ENCODE peak calls at places on chromosomes 7 and 10, in five cellular contexts. One of them, this sample, is unnamed.

GRCh38 chr7:79489371-79489770 is 35.9 kb upstream of the MAGI2 start:
- DNase-seq in dermis microvascular lymphatic vessel endothelial cell: no peak
- DNase-seq in Right ventricle myocardium superior: no peak
- DNase-seq in tibial nerve: no peak
- DNase-seq in BJ: no peak
- DNase-seq in this sample: no peak

GRCh38 chr7:70434376-70434775 is 697.6 kb upstream of the GALNT17 start:
- DNase-seq in Right ventricle myocardium superior: no peak
- DNase-seq in tibial nerve: no peak
- DNase-seq in BJ: no peak
- DNase-seq in dermis microvascular lymphatic vessel endothelial cell: no peak
- DNase-seq in this sample: no peak

GRCh38 chr7:50721160-50721559 is 61.5 kb downstream of the GRB10 start:
- DNase-seq in dermis microvascular lymphatic vessel endothelial cell: peak
- DNase-seq in tibial nerve: no peak
- DNase-seq in BJ: no peak
- DNase-seq in Right ventricle myocardium superior: no peak
- DNase-seq in this sample: no peak

GRCh38 chr7:148699024-148699771 is 495 bp downstream of the CUL1 start:
- DNase-seq in Right ventricle myocardium superior: peak
- DNase-seq in BJ: no peak
- DNase-seq in dermis microvascular lymphatic vessel endothelial cell: peak
- DNase-seq in tibial nerve: peak
- DNase-seq in this sample: no peak

GRCh38 chr10:44801383-44802327 is 109.5 kb upstream of the TMEM72 start:
- DNase-seq in dermis microvascular lymphatic vessel endothelial cell: peak
- DNase-seq in tibial nerve: peak
- DNase-seq in BJ: peak
- DNase-seq in Right ventricle myocardium superior: peak
- DNase-seq in this sample: peak

GRCh38 chr7:2376351-2377154 is 21.9 kb downstream of the EIF3B start:
- DNase-seq in BJ: no peak
- DNase-seq in tibial nerve: no peak
- DNase-seq in Right ventricle myocardium superior: no peak
- DNase-seq in dermis microvascular lymphatic vessel endothelial cell: no peak
- DNase-seq in this sample: no peak

GRCh38 chr10:13099666-13100348 is at the start of gene OPTN:
- DNase-seq in BJ: no peak
- DNase-seq in tibial nerve: peak
- DNase-seq in Right ventricle myocardium superior: peak
- DNase-seq in dermis microvascular lymphatic vessel endothelial cell: peak
- DNase-seq in this sample: peak

GRCh38 chr7:148173296-148173695 is 417.3 kb upstream of the C7orf33 start:
- DNase-seq in dermis microvascular lymphatic vessel endothelial cell: no peak
- DNase-seq in BJ: no peak
- DNase-seq in tibial nerve: no peak
- DNase-seq in Right ventricle myocardium superior: no peak
- DNase-seq in this sample: no peak

GRCh38 chr10:123911866-123912265 is 20.3 kb upstream of the CPXM2 start:
- DNase-seq in BJ: no peak
- DNase-seq in dermis microvascular lymphatic vessel endothelial cell: no peak
- DNase-seq in Right ventricle myocardium superior: no peak
- DNase-seq in tibial nerve: no peak
- DNase-seq in this sample: no peak

GRCh38 chr10:114507449-114507848 is 103.1 kb upstream of the AFAP1L2 start:
- DNase-seq in tibial nerve: no peak
- DNase-seq in dermis microvascular lymphatic vessel endothelial cell: peak
- DNase-seq in Right ventricle myocardium superior: peak
- DNase-seq in BJ: no peak
- DNase-seq in this sample: no peak

GRCh38 chr10:112471878-112472487 is 25.0 kb downstream of the VTI1A start:
- DNase-seq in dermis microvascular lymphatic vessel endothelial cell: peak
- DNase-seq in BJ: no peak
- DNase-seq in tibial nerve: no peak
- DNase-seq in Right ventricle myocardium superior: no peak
- DNase-seq in this sample: no peak

GRCh38 chr10:62560207-62560819 is 186.1 kb downstream of the ZNF365 start:
- DNase-seq in BJ: no peak
- DNase-seq in dermis microvascular lymphatic vessel endothelial cell: no peak
- DNase-seq in tibial nerve: peak
- DNase-seq in Right ventricle myocardium superior: no peak
- DNase-seq in this sample: no peak

GRCh38 chr7:157397751-157398691 is 61.2 kb downstream of the DNAJB6 start:
- DNase-seq in Right ventricle myocardium superior: peak
- DNase-seq in tibial nerve: no peak
- DNase-seq in dermis microvascular lymphatic vessel endothelial cell: peak
- DNase-seq in BJ: peak
- DNase-seq in this sample: no peak

GRCh38 chr10:29858352-29859267 is 200.8 kb downstream of the JCAD start:
- DNase-seq in dermis microvascular lymphatic vessel endothelial cell: peak
- DNase-seq in BJ: peak
- DNase-seq in tibial nerve: no peak
- DNase-seq in Right ventricle myocardium superior: peak
- DNase-seq in this sample: peak

GRCh38 chr10:48506147-48506917 is 98.5 kb downstream of the ARHGAP22 start:
- DNase-seq in BJ: no peak
- DNase-seq in dermis microvascular lymphatic vessel endothelial cell: peak
- DNase-seq in tibial nerve: no peak
- DNase-seq in Right ventricle myocardium superior: no peak
- DNase-seq in this sample: no peak

GRCh38 chr10:114297136-114297705 is 58.2 kb downstream of the VWA2 start:
- DNase-seq in dermis microvascular lymphatic vessel endothelial cell: no peak
- DNase-seq in BJ: no peak
- DNase-seq in Right ventricle myocardium superior: no peak
- DNase-seq in tibial nerve: no peak
- DNase-seq in this sample: no peak

GRCh38 chr10:128068398-128069285 is 57.6 kb downstream of the MKI67 start:
- DNase-seq in tibial nerve: no peak
- DNase-seq in Right ventricle myocardium superior: no peak
- DNase-seq in BJ: no peak
- DNase-seq in dermis microvascular lymphatic vessel endothelial cell: no peak
- DNase-seq in this sample: no peak

GRCh38 chr7:31133497-31133896 is 81.4 kb downstream of the ADCYAP1R1 start:
- DNase-seq in dermis microvascular lymphatic vessel endothelial cell: no peak
- DNase-seq in tibial nerve: no peak
- DNase-seq in BJ: no peak
- DNase-seq in Right ventricle myocardium superior: no peak
- DNase-seq in this sample: no peak

GRCh38 chr7:75691793-75692543 is 46.8 kb downstream of the HIP1 start:
- DNase-seq in tibial nerve: no peak
- DNase-seq in Right ventricle myocardium superior: no peak
- DNase-seq in dermis microvascular lymphatic vessel endothelial cell: peak
- DNase-seq in BJ: no peak
- DNase-seq in this sample: no peak

GRCh38 chr7:151705744-151706567 is 171.0 kb downstream of the PRKAG2 start:
- DNase-seq in tibial nerve: no peak
- DNase-seq in BJ: no peak
- DNase-seq in Right ventricle myocardium superior: peak
- DNase-seq in dermis microvascular lymphatic vessel endothelial cell: peak
- DNase-seq in this sample: no peak

GRCh38 chr7:44259547-44260457 is 59.0 kb downstream of the YKT6 start:
- DNase-seq in dermis microvascular lymphatic vessel endothelial cell: peak
- DNase-seq in tibial nerve: peak
- DNase-seq in BJ: peak
- DNase-seq in Right ventricle myocardium superior: peak
- DNase-seq in this sample: peak

GRCh38 chr10:124677871-124678565 is 66.2 kb downstream of the FAM53B start:
- DNase-seq in Right ventricle myocardium superior: peak
- DNase-seq in BJ: no peak
- DNase-seq in dermis microvascular lymphatic vessel endothelial cell: no peak
- DNase-seq in tibial nerve: no peak
- DNase-seq in this sample: no peak

GRCh38 chr10:128373831-128374230 is 247.6 kb upstream of the MKI67 start:
- DNase-seq in BJ: no peak
- DNase-seq in dermis microvascular lymphatic vessel endothelial cell: no peak
- DNase-seq in tibial nerve: no peak
- DNase-seq in Right ventricle myocardium superior: no peak
- DNase-seq in this sample: no peak

GRCh38 chr10:62554632-62555199 is 180.5 kb downstream of the ZNF365 start:
- DNase-seq in BJ: peak
- DNase-seq in tibial nerve: no peak
- DNase-seq in Right ventricle myocardium superior: no peak
- DNase-seq in dermis microvascular lymphatic vessel endothelial cell: peak
- DNase-seq in this sample: no peak

GRCh38 chr7:20193242-20193777 is 23.9 kb downstream of the MACC1 start:
- DNase-seq in BJ: no peak
- DNase-seq in tibial nerve: no peak
- DNase-seq in Right ventricle myocardium superior: no peak
- DNase-seq in dermis microvascular lymphatic vessel endothelial cell: peak
- DNase-seq in this sample: no peak

GRCh38 chr10:106577266-106577665 is 587.2 kb downstream of the SORCS1 start:
- DNase-seq in tibial nerve: no peak
- DNase-seq in BJ: no peak
- DNase-seq in dermis microvascular lymphatic vessel endothelial cell: no peak
- DNase-seq in Right ventricle myocardium superior: no peak
- DNase-seq in this sample: no peak

GRCh38 chr10:45432113-45432512 is 58.1 kb downstream of the ALOX5 start:
- DNase-seq in BJ: no peak
- DNase-seq in tibial nerve: no peak
- DNase-seq in dermis microvascular lymphatic vessel endothelial cell: no peak
- DNase-seq in Right ventricle myocardium superior: no peak
- DNase-seq in this sample: no peak

GRCh38 chr7:50857804-50858203 is 75.1 kb upstream of the GRB10 start:
- DNase-seq in tibial nerve: no peak
- DNase-seq in Right ventricle myocardium superior: peak
- DNase-seq in BJ: no peak
- DNase-seq in dermis microvascular lymphatic vessel endothelial cell: no peak
- DNase-seq in this sample: no peak

GRCh38 chr7:42730621-42731020 is 181.2 kb downstream of the C7orf25 start:
- DNase-seq in tibial nerve: no peak
- DNase-seq in dermis microvascular lymphatic vessel endothelial cell: no peak
- DNase-seq in Right ventricle myocardium superior: no peak
- DNase-seq in BJ: no peak
- DNase-seq in this sample: no peak

GRCh38 chr7:143308632-143309031 is 7.3 kb upstream of the CLCN1 start:
- DNase-seq in dermis microvascular lymphatic vessel endothelial cell: no peak
- DNase-seq in BJ: no peak
- DNase-seq in Right ventricle myocardium superior: no peak
- DNase-seq in tibial nerve: no peak
- DNase-seq in this sample: no peak

GRCh38 chr7:28662236-28662635 is 249.9 kb downstream of the CREB5 start:
- DNase-seq in tibial nerve: no peak
- DNase-seq in Right ventricle myocardium superior: no peak
- DNase-seq in BJ: no peak
- DNase-seq in dermis microvascular lymphatic vessel endothelial cell: no peak
- DNase-seq in this sample: no peak

GRCh38 chr7:20831976-20832375 is 45.3 kb upstream of the SP8 start:
- DNase-seq in tibial nerve: no peak
- DNase-seq in dermis microvascular lymphatic vessel endothelial cell: no peak
- DNase-seq in Right ventricle myocardium superior: no peak
- DNase-seq in BJ: no peak
- DNase-seq in this sample: no peak

GRCh38 chr10:36424377-36424971 is 700.9 kb upstream of the ANKRD30A start:
- DNase-seq in BJ: no peak
- DNase-seq in tibial nerve: no peak
- DNase-seq in Right ventricle myocardium superior: no peak
- DNase-seq in dermis microvascular lymphatic vessel endothelial cell: no peak
- DNase-seq in this sample: no peak

GRCh38 chr7:132251327-132251659 is 325.0 kb downstream of the PLXNA4 start:
- DNase-seq in dermis microvascular lymphatic vessel endothelial cell: no peak
- DNase-seq in BJ: no peak
- DNase-seq in Right ventricle myocardium superior: peak
- DNase-seq in tibial nerve: peak
- DNase-seq in this sample: peak

GRCh38 chr10:29200280-29200679 is 88.6 kb upstream of the LYZL1 start:
- DNase-seq in Right ventricle myocardium superior: no peak
- DNase-seq in tibial nerve: no peak
- DNase-seq in BJ: no peak
- DNase-seq in dermis microvascular lymphatic vessel endothelial cell: no peak
- DNase-seq in this sample: no peak

GRCh38 chr7:106111671-106112117 is 418 bp downstream of the SYPL1 start:
- DNase-seq in Right ventricle myocardium superior: peak
- DNase-seq in dermis microvascular lymphatic vessel endothelial cell: peak
- DNase-seq in BJ: no peak
- DNase-seq in tibial nerve: no peak
- DNase-seq in this sample: peak